ENCODE peak calls at places on chromosome 21, in six cellular contexts. J is breast epithelium, C is T-helper 17 cell, V is AG20443, P is endodermal cell, X is GM04504. B is an unnamed sample.

GRCh38 chr21:42580076-42580792 is 66.6 kb downstream of the SLC37A1 start:
- DNase-seq in V (no peak), J (no peak), C (no peak), X (no peak), P (no peak), B (no peak)

GRCh38 chr21:33078907-33079582 is 9.1 kb downstream of the OLIG1 start:
- DNase-seq in P (no peak), J (peak), V (peak), X (peak), C (no peak), B (peak)

GRCh38 chr21:14617836-14618235 is 71.7 kb upstream of the SAMSN1 start:
- DNase-seq in P (no peak), C (no peak), V (no peak), J (no peak), X (no peak), B (no peak)

GRCh38 chr21:14086553-14086952 is 124.2 kb downstream of the LIPI start:
- DNase-seq in P (no peak), V (no peak), X (no peak), J (no peak), C (no peak), B (no peak)

GRCh38 chr21:45246535-45247320 is 41.0 kb downstream of the POFUT2 start:
- DNase-seq in C (no peak), J (no peak), X (no peak), P (no peak), V (peak), B (no peak)

GRCh38 chr21:42027804-42028753 is 17.9 kb upstream of the ZBTB21 start:
- DNase-seq in C (no peak), X (no peak), V (no peak), J (no peak), P (no peak), B (no peak)

GRCh38 chr21:45020629-45021427 is 53.6 kb upstream of the ADARB1 start:
- DNase-seq in C (peak), J (no peak), X (no peak), P (peak), V (no peak), B (no peak)

GRCh38 chr21:39386194-39386593 is 37.3 kb upstream of the HMGN1 start:
- DNase-seq in C (no peak), V (no peak), X (no peak), J (no peak), P (no peak), B (no peak)